ENCODE peak calls at places on chromosome 18, in five cellular contexts. C, L, H, E and T are unnamed samples.
A peak's percentile ranks its signal among the peaks of the same experiment; 100 is the strongest.

GRCh38 chr18:53101719-53102118 is 761.7 kb downstream of the DCC start:
- DNase-seq in C (no peak), L (no peak), H (no peak), E (no peak), T (peak; percentile 4)

GRCh38 chr18:12858961-12859360 is 25.1 kb downstream of the PTPN2 start:
- DNase-seq in C (no peak), L (no peak), H (no peak), E (no peak), T (no peak)

GRCh38 chr18:49755489-49755888 is 57.8 kb downstream of the ACAA2 start:
- DNase-seq in C (no peak), L (no peak), H (no peak), E (no peak), T (no peak)

GRCh38 chr18:49345931-49346696 is 114.3 kb downstream of the DYM start:
- DNase-seq in C (no peak), L (no peak), H (no peak), E (no peak), T (no peak)

GRCh38 chr18:41165625-41166024 is 789.4 kb upstream of the PIK3C3 start:
- DNase-seq in C (no peak), L (no peak), H (no peak), E (no peak), T (no peak)

GRCh38 chr18:67919316-67919715 is 402.8 kb upstream of the DSEL start:
- DNase-seq in C (peak; percentile 57), L (no peak), H (no peak), E (no peak), T (no peak)

GRCh38 chr18:32371384-32371783 is 99.3 kb downstream of the GAREM1 start:
- DNase-seq in C (no peak), L (no peak), H (no peak), E (no peak), T (no peak)

GRCh38 chr18:79935098-79935480 is 16.4 kb downstream of the SLC66A2 start:
- DNase-seq in C (no peak), L (peak; percentile 12), H (no peak), E (no peak), T (no peak)

GRCh38 chr18:62715829-62716678 is 713 bp downstream of the PHLPP1 start:
- DNase-seq in C (peak; percentile 55), L (peak; percentile 91), H (peak; percentile 64), E (peak; percentile 29), T (peak; percentile 71)

GRCh38 chr18:70334728-70335329 is 46.0 kb downstream of the SOCS6 start:
- DNase-seq in C (peak; percentile 44), L (no peak), H (no peak), E (no peak), T (no peak)

GRCh38 chr18:58991127-58991798 is 126.6 kb downstream of the ZNF532 start:
- DNase-seq in C (peak; percentile 65), L (no peak), H (no peak), E (no peak), T (peak; percentile 17)

GRCh38 chr18:2304378-2305175 is 266.7 kb downstream of the METTL4 start:
- DNase-seq in C (peak; percentile 93), L (no peak), H (no peak), E (no peak), T (no peak)

GRCh38 chr18:75213610-75214009 is 3.0 kb downstream of the TSHZ1 start:
- DNase-seq in C (peak; percentile 46), L (no peak), H (no peak), E (no peak), T (peak; percentile 22)

GRCh38 chr18:35581555-35582309 is at the start of gene GALNT1:
- DNase-seq in C (no peak), L (peak; percentile 72), H (no peak), E (peak; percentile 11), T (peak; percentile 24)

DNA sequence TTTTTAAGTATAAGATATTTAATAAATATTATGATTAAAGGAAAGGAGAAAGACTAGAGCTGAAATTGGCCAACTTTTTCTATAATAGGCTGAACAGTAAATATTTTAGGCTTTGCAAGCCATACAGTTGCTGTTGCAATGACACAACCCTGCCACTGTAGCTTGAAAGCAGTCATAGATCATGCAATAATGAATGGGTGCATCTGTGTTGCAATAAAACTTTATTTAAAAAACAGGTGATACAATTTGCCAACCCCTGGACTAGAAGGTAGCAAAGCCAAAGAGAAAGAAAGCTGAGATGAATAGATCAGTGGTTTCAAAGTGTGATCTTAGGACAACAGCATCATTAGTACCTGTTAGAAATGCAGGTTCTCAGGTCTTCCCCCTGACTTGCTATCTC is 219.1 kb downstream of the SETBP1 start:
- DNase-seq in C (no peak), L (no peak), H (no peak), E (no peak), T (no peak)
- TF ChIP-seq CTCF in C (peak; percentile 32), L (no peak), H (no peak), E (peak; percentile 11), T (no peak)

DNA sequence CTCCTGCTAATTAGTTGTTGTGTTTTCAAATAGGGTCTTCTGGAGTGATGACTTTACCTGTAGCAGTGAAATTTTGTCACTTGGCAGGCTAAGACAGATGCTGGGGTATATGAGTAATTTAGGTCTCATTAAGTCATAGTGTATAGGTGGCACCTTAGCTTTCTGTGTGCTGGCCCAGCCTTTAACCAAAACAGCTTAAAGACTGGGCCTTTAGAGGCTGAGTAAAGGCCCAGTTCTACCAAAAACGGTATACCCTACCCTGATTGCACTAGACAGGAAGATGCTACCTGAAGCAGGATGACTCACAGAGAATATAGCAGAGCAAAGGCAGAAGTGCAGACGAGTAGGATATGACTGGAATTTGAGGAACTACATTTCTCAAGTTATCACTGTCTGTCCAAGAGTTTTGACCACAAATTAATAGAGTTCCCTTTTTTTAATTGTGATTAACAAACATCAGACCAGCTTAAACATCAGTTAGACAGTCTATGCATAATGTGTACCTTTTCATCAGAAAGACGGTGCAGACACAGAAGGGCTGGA is 337.9 kb upstream of the SALL3 start:
- DNase-seq in C (no peak), L (no peak), H (no peak), E (no peak), T (no peak)
- H3K9me3 ChIP-seq in C (no peaks in the 10 kb centered on the region), L (no peaks in the 10 kb centered on the region), H (no peaks in the 10 kb centered on the region), E (no peaks in the 10 kb centered on the region), T (no peaks in the 10 kb centered on the region)

DNA sequence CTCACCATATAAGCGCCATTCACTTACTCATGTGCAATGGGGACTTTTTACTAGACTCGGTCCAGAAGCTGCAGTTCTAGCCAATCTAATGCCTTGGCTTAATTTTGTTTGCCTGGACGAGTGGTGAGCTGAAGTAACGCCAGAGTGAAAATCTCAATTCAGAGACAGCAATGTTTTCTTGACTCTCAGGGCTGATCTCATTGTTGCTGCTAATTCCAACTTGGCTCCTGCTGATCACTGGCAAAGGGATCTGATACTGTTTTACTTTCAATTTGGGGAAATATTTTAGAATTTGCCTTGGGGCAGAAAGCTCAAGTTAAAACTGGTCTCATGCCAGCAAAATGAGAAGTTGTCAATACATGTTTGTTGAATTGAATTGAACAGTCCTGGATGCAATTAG is 906.6 kb upstream of the CDH2 start:
- DNase-seq in C (no peak), L (no peak), H (peak; percentile 59), E (no peak), T (peak; percentile 17)
- H3K4me3 ChIP-seq in C (no peak overlapping the region), L (no peak overlapping the region), H (no peak overlapping the region), E (no peak overlapping the region), T (no peak overlapping the region)

GRCh38 chr18:9619545-9619944 is 5.2 kb upstream of the PPP4R1 start:
- DNase-seq in C (peak; percentile 55), L (no peak), H (no peak), E (no peak), T (no peak)
- TF ChIP-seq CTCF in C (no peak), L (no peak), H (no peak), E (no peak), T (no peak)

GRCh38 chr18:78828131-78828530 is 151.5 kb upstream of the SALL3 start:
- DNase-seq in C (no peak), L (no peak), H (no peak), E (no peak), T (no peak)

GRCh38 chr18:78831603-78832002 is 148.0 kb upstream of the SALL3 start:
- DNase-seq in C (no peak), L (no peak), H (no peak), E (no peak), T (no peak)

GRCh38 chr18:78827141-78827540 is 152.5 kb upstream of the SALL3 start:
- DNase-seq in C (no peak), L (no peak), H (no peak), E (no peak), T (no peak)

GRCh38 chr18:78830826-78831225 is 148.8 kb upstream of the SALL3 start:
- DNase-seq in C (no peak), L (no peak), H (no peak), E (no peak), T (no peak)

DNA sequence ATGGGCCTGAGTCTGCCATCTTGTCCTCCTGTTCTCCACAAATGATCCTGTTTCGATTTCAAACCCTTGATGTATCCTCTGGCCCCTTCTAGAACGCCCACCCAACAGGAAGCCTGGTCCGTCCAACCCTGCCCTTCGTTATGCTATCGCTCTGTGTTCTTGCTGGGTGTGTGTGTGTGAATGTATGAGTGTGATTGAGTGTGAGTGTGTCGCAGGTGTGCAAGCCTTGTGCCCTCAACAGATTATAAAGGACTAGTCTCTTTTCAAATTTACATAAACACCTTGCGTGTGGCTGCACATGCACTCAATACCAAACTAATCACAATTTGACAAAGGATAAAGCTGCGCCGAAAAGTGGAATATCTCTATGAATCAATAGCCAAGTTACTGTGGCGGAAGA is 149.5 kb upstream of the SALL3 start:
- DNase-seq in C (no peak), L (no peak), H (no peak), E (no peak), T (no peak)
- H3K9me3 ChIP-seq in C (no peaks in the 10 kb centered on the region), L (no peaks in the 10 kb centered on the region), H (no peaks in the 10 kb centered on the region), E (no peaks in the 10 kb centered on the region), T (no peaks in the 10 kb centered on the region)